ENCODE peak calls at places on chromosome 4, in eight cellular contexts. One of them, this sample, is unnamed.

GRCh38 chr4:30825008-30825765 is 105.0 kb downstream of the PCDH7 start:
- DNase-seq in fibroblast of lung: peak; percentile 67
- DNase-seq in psoas muscle: no peak
- DNase-seq in A549: no peak
- DNase-seq in body of pancreas: no peak
- DNase-seq in HCT116: no peak
- DNase-seq in transverse colon: no peak
- DNase-seq in heart right ventricle: no peak
- DNase-seq in this sample: no peak

GRCh38 chr4:73673286-73673685 is 53.0 kb upstream of the RASSF6 start:
- DNase-seq in fibroblast of lung: no peak
- DNase-seq in psoas muscle: no peak
- DNase-seq in A549: no peak
- DNase-seq in body of pancreas: peak; percentile 60
- DNase-seq in HCT116: no peak
- DNase-seq in transverse colon: no peak
- DNase-seq in heart right ventricle: no peak
- DNase-seq in this sample: no peak

GRCh38 chr4:188041721-188042120 is 46.1 kb downstream of the ZFP42 start:
- DNase-seq in fibroblast of lung: no peak
- DNase-seq in psoas muscle: no peak
- DNase-seq in A549: no peak
- DNase-seq in body of pancreas: no peak
- DNase-seq in HCT116: no peak
- DNase-seq in transverse colon: no peak
- DNase-seq in heart right ventricle: no peak
- DNase-seq in this sample: no peak

GRCh38 chr4:161916010-161916409 is 247.8 kb downstream of the FSTL5 start:
- DNase-seq in fibroblast of lung: no peak
- DNase-seq in psoas muscle: no peak
- DNase-seq in A549: no peak
- DNase-seq in body of pancreas: no peak
- DNase-seq in HCT116: no peak
- DNase-seq in transverse colon: no peak
- DNase-seq in heart right ventricle: no peak
- DNase-seq in this sample: no peak

GRCh38 chr4:71241467-71242401 is 97.1 kb upstream of the SLC4A4 start:
- DNase-seq in fibroblast of lung: no peak
- DNase-seq in psoas muscle: no peak
- DNase-seq in A549: no peak
- DNase-seq in body of pancreas: peak; percentile 39
- DNase-seq in HCT116: no peak
- DNase-seq in transverse colon: no peak
- DNase-seq in heart right ventricle: no peak
- DNase-seq in this sample: peak; percentile 31

GRCh38 chr4:98586231-98586630 is 72.2 kb downstream of the TSPAN5 start:
- DNase-seq in fibroblast of lung: no peak
- DNase-seq in psoas muscle: no peak
- DNase-seq in A549: no peak
- DNase-seq in body of pancreas: no peak
- DNase-seq in HCT116: no peak
- DNase-seq in transverse colon: no peak
- DNase-seq in heart right ventricle: no peak
- DNase-seq in this sample: no peak

GRCh38 chr4:122450847-122451246 is 5.7 kb downstream of the IL2 start:
- DNase-seq in fibroblast of lung: no peak
- DNase-seq in psoas muscle: no peak
- DNase-seq in A549: peak; percentile 0
- DNase-seq in body of pancreas: no peak
- DNase-seq in HCT116: peak; percentile 73
- DNase-seq in transverse colon: no peak
- DNase-seq in heart right ventricle: no peak
- DNase-seq in this sample: no peak

GRCh38 chr4:6362896-6363295 is 93.2 kb downstream of the WFS1 start:
- DNase-seq in fibroblast of lung: peak; percentile 30
- DNase-seq in psoas muscle: no peak
- DNase-seq in A549: no peak
- DNase-seq in body of pancreas: no peak
- DNase-seq in HCT116: no peak
- DNase-seq in transverse colon: no peak
- DNase-seq in heart right ventricle: no peak
- DNase-seq in this sample: no peak

GRCh38 chr4:152258804-152259708 is 276.8 kb downstream of the FBXW7 start:
- DNase-seq in fibroblast of lung: peak; percentile 93
- DNase-seq in psoas muscle: no peak
- DNase-seq in A549: no peak
- DNase-seq in body of pancreas: no peak
- DNase-seq in HCT116: peak; percentile 48
- DNase-seq in transverse colon: no peak
- DNase-seq in heart right ventricle: no peak
- DNase-seq in this sample: no peak

DNA sequence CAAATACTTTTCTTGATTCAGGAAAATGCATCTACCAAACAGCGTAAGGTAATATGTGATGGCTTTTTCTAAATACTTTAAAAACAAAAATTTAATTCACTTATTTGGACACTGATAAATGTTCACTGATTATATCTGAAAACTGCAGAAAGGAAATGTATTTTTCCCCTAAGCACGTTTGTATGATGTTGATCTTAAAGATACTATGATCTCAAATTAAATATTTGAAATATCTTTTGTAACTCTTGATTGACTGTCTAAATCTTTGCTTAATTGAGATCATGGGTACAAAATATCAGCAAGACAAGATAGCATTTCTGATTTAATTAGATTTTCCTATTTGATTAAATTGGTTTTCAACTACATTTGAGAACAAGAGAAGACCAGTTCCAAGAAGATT is 281.0 kb upstream of the UGT8 start:
- DNase-seq in fibroblast of lung: no peak
- DNase-seq in psoas muscle: no peak
- DNase-seq in A549: no peak
- DNase-seq in body of pancreas: no peak
- DNase-seq in HCT116: no peak
- DNase-seq in transverse colon: no peak
- DNase-seq in heart right ventricle: no peak
- DNase-seq in this sample: no peak
- TF ChIP-seq CTCF in fibroblast of lung: no peak
- TF ChIP-seq CTCF in psoas muscle: no peak
- TF ChIP-seq CTCF in A549: no peak
- TF ChIP-seq CTCF in body of pancreas: no peak
- TF ChIP-seq CTCF in HCT116: no peak
- TF ChIP-seq CTCF in transverse colon: no peak
- TF ChIP-seq CTCF in heart right ventricle: no peak
- TF ChIP-seq CTCF in this sample: no peak

GRCh38 chr4:105451346-105451745 is 22.5 kb downstream of the PPA2 start:
- DNase-seq in fibroblast of lung: no peak
- DNase-seq in psoas muscle: no peak
- DNase-seq in A549: no peak
- DNase-seq in body of pancreas: no peak
- DNase-seq in HCT116: no peak
- DNase-seq in transverse colon: no peak
- DNase-seq in heart right ventricle: no peak
- DNase-seq in this sample: no peak
- H3K4me1 ChIP-seq in fibroblast of lung: no peaks in the 10 kb centered on the region
- H3K4me1 ChIP-seq in psoas muscle: no peaks in the 10 kb centered on the region
- H3K4me1 ChIP-seq in A549: no peaks in the 10 kb centered on the region
- H3K4me1 ChIP-seq in body of pancreas: peaks cover 16% of the 10 kb centered on the region
- H3K4me1 ChIP-seq in HCT116: no peaks in the 10 kb centered on the region
- H3K4me1 ChIP-seq in transverse colon: no peaks in the 10 kb centered on the region
- H3K4me1 ChIP-seq in heart right ventricle: peaks cover 11% of the 10 kb centered on the region
- H3K4me1 ChIP-seq in this sample: peaks cover 17% of the 10 kb centered on the region

GRCh38 chr4:2763511-2763967 is 7.4 kb upstream of the TNIP2 start:
- DNase-seq in fibroblast of lung: no peak
- DNase-seq in psoas muscle: peak; percentile 55
- DNase-seq in A549: no peak
- DNase-seq in body of pancreas: no peak
- DNase-seq in HCT116: no peak
- DNase-seq in transverse colon: no peak
- DNase-seq in heart right ventricle: no peak
- DNase-seq in this sample: no peak
- H3K4me3 ChIP-seq in fibroblast of lung: peak overlapping the region; percentile 62
- H3K4me3 ChIP-seq in psoas muscle: peak overlapping the region; percentile 65
- H3K4me3 ChIP-seq in A549: peak overlapping the region; percentile 50
- H3K4me3 ChIP-seq in body of pancreas: no peak overlapping the region
- H3K4me3 ChIP-seq in HCT116: no peak overlapping the region
- H3K4me3 ChIP-seq in transverse colon: peak overlapping the region; percentile 34
- H3K4me3 ChIP-seq in heart right ventricle: peak overlapping the region; percentile 56
- H3K4me3 ChIP-seq in this sample: peak overlapping the region; percentile 67

GRCh38 chr4:68892861-68893260 is 58.7 kb downstream of the UGT2A3 start:
- DNase-seq in fibroblast of lung: no peak
- DNase-seq in psoas muscle: no peak
- DNase-seq in A549: no peak
- DNase-seq in body of pancreas: no peak
- DNase-seq in HCT116: no peak
- DNase-seq in transverse colon: no peak
- DNase-seq in heart right ventricle: no peak
- DNase-seq in this sample: no peak
- TF ChIP-seq CTCF in fibroblast of lung: no peak
- TF ChIP-seq CTCF in psoas muscle: no peak
- TF ChIP-seq CTCF in A549: no peak
- TF ChIP-seq CTCF in body of pancreas: no peak
- TF ChIP-seq CTCF in HCT116: no peak
- TF ChIP-seq CTCF in transverse colon: no peak
- TF ChIP-seq CTCF in heart right ventricle: no peak
- TF ChIP-seq CTCF in this sample: no peak

GRCh38 chr4:119526786-119527550 is 101.6 kb downstream of the PDE5A start:
- DNase-seq in fibroblast of lung: peak; percentile 79
- DNase-seq in psoas muscle: no peak
- DNase-seq in A549: no peak
- DNase-seq in body of pancreas: no peak
- DNase-seq in HCT116: no peak
- DNase-seq in transverse colon: no peak
- DNase-seq in heart right ventricle: no peak
- DNase-seq in this sample: no peak

GRCh38 chr4:119525771-119526712 is 102.6 kb downstream of the PDE5A start:
- DNase-seq in fibroblast of lung: peak; percentile 71
- DNase-seq in psoas muscle: no peak
- DNase-seq in A549: no peak
- DNase-seq in body of pancreas: no peak
- DNase-seq in HCT116: no peak
- DNase-seq in transverse colon: no peak
- DNase-seq in heart right ventricle: no peak
- DNase-seq in this sample: no peak

GRCh38 chr4:119523399-119523798 is 105.2 kb downstream of the PDE5A start:
- DNase-seq in fibroblast of lung: peak; percentile 60
- DNase-seq in psoas muscle: no peak
- DNase-seq in A549: no peak
- DNase-seq in body of pancreas: no peak
- DNase-seq in HCT116: no peak
- DNase-seq in transverse colon: no peak
- DNase-seq in heart right ventricle: no peak
- DNase-seq in this sample: no peak

GRCh38 chr4:119521306-119521705 is 107.3 kb downstream of the PDE5A start:
- DNase-seq in fibroblast of lung: no peak
- DNase-seq in psoas muscle: no peak
- DNase-seq in A549: no peak
- DNase-seq in body of pancreas: no peak
- DNase-seq in HCT116: no peak
- DNase-seq in transverse colon: peak; percentile 67
- DNase-seq in heart right ventricle: no peak
- DNase-seq in this sample: no peak

GRCh38 chr4:119525005-119525749 is 103.4 kb downstream of the PDE5A start:
- DNase-seq in fibroblast of lung: peak; percentile 92
- DNase-seq in psoas muscle: no peak
- DNase-seq in A549: no peak
- DNase-seq in body of pancreas: no peak
- DNase-seq in HCT116: no peak
- DNase-seq in transverse colon: no peak
- DNase-seq in heart right ventricle: no peak
- DNase-seq in this sample: no peak
- H3K4me1 ChIP-seq in fibroblast of lung: peaks cover 12% of the 10 kb centered on the region
- H3K4me1 ChIP-seq in psoas muscle: peaks cover 9% of the 10 kb centered on the region
- H3K4me1 ChIP-seq in A549: peaks cover 21% of the 10 kb centered on the region
- H3K4me1 ChIP-seq in body of pancreas: no peaks in the 10 kb centered on the region
- H3K4me1 ChIP-seq in HCT116: no peaks in the 10 kb centered on the region
- H3K4me1 ChIP-seq in transverse colon: peaks cover 12% of the 10 kb centered on the region
- H3K4me1 ChIP-seq in heart right ventricle: no peaks in the 10 kb centered on the region
- H3K4me1 ChIP-seq in this sample: peaks cover 29% of the 10 kb centered on the region

GRCh38 chr4:92303621-92304027 is at the start of gene GRID2:
- DNase-seq in fibroblast of lung: peak; percentile 29
- DNase-seq in psoas muscle: no peak
- DNase-seq in A549: peak; percentile 1
- DNase-seq in body of pancreas: no peak
- DNase-seq in HCT116: peak; percentile 7
- DNase-seq in transverse colon: no peak
- DNase-seq in heart right ventricle: no peak
- DNase-seq in this sample: no peak
- H3K4me3 ChIP-seq in fibroblast of lung: peak within 1 kb of the TSS; percentile 46
- H3K4me3 ChIP-seq in psoas muscle: peak within 1 kb of the TSS; percentile 27
- H3K4me3 ChIP-seq in A549: peak within 1 kb of the TSS; percentile 39
- H3K4me3 ChIP-seq in body of pancreas: no peak within 1 kb of the TSS
- H3K4me3 ChIP-seq in HCT116: peak within 1 kb of the TSS; percentile 53
- H3K4me3 ChIP-seq in transverse colon: no peak within 1 kb of the TSS
- H3K4me3 ChIP-seq in heart right ventricle: peak within 1 kb of the TSS; percentile 35
- H3K4me3 ChIP-seq in this sample: peak within 1 kb of the TSS; percentile 67

This sample was measured in left ventricle myocardium inferior.